ENCODE peak calls at places on chromosomes 6 and 20, in six cellular contexts. One of them, this sample, is unnamed.

GRCh38 chr6:167793421-167793820 is 33.3 kb upstream of the AFDN start:
- DNase-seq in CD8-positive, alpha-beta T cell: no peak
- DNase-seq in uterus: no peak
- DNase-seq in ovary: no peak
- DNase-seq in stomach: no peak
- DNase-seq in lower lobe of right lung: no peak
- DNase-seq in this sample: no peak

GRCh38 chr6:6333498-6333897 is 13.0 kb upstream of the F13A1 start:
- DNase-seq in CD8-positive, alpha-beta T cell: no peak
- DNase-seq in uterus: no peak
- DNase-seq in ovary: no peak
- DNase-seq in stomach: no peak
- DNase-seq in lower lobe of right lung: no peak
- DNase-seq in this sample: no peak

GRCh38 chr6:106324726-106325335 is 729 bp downstream of the ATG5 start:
- DNase-seq in CD8-positive, alpha-beta T cell: no peak
- DNase-seq in uterus: no peak
- DNase-seq in ovary: no peak
- DNase-seq in stomach: no peak
- DNase-seq in lower lobe of right lung: no peak
- DNase-seq in this sample: no peak

GRCh38 chr6:36717871-36718540 is 20.4 kb downstream of the RAB44 start:
- DNase-seq in CD8-positive, alpha-beta T cell: no peak
- DNase-seq in uterus: no peak
- DNase-seq in ovary: no peak
- DNase-seq in stomach: no peak
- DNase-seq in lower lobe of right lung: no peak
- DNase-seq in this sample: no peak

GRCh38 chr6:133435065-133435728 is 194.0 kb downstream of the EYA4 start:
- DNase-seq in CD8-positive, alpha-beta T cell: no peak
- DNase-seq in uterus: no peak
- DNase-seq in ovary: no peak
- DNase-seq in stomach: no peak
- DNase-seq in lower lobe of right lung: no peak
- DNase-seq in this sample: no peak

GRCh38 chr6:73339340-73339739 is 14.7 kb downstream of the DPPA5 start:
- DNase-seq in CD8-positive, alpha-beta T cell: no peak
- DNase-seq in uterus: no peak
- DNase-seq in ovary: no peak
- DNase-seq in stomach: no peak
- DNase-seq in lower lobe of right lung: no peak
- DNase-seq in this sample: no peak

GRCh38 chr6:21952367-21952766 is 344.5 kb downstream of the PRL start:
- DNase-seq in CD8-positive, alpha-beta T cell: no peak
- DNase-seq in uterus: no peak
- DNase-seq in ovary: no peak
- DNase-seq in stomach: no peak
- DNase-seq in lower lobe of right lung: no peak
- DNase-seq in this sample: no peak

GRCh38 chr6:119077643-119078448 is 618 bp downstream of the FAM184A start:
- DNase-seq in CD8-positive, alpha-beta T cell: peak
- DNase-seq in uterus: peak
- DNase-seq in ovary: peak
- DNase-seq in stomach: peak
- DNase-seq in lower lobe of right lung: peak
- DNase-seq in this sample: peak

GRCh38 chr6:100177956-100178355 is 183.9 kb upstream of the MCHR2 start:
- DNase-seq in CD8-positive, alpha-beta T cell: no peak
- DNase-seq in uterus: no peak
- DNase-seq in ovary: no peak
- DNase-seq in stomach: no peak
- DNase-seq in lower lobe of right lung: no peak
- DNase-seq in this sample: no peak

GRCh38 chr20:41178904-41179432 is 41.6 kb downstream of the PLCG1 start:
- DNase-seq in CD8-positive, alpha-beta T cell: no peak
- DNase-seq in uterus: peak
- DNase-seq in ovary: no peak
- DNase-seq in stomach: peak
- DNase-seq in lower lobe of right lung: peak
- DNase-seq in this sample: no peak

GRCh38 chr6:12403201-12403826 is 113.2 kb downstream of the EDN1 start:
- DNase-seq in CD8-positive, alpha-beta T cell: no peak
- DNase-seq in uterus: no peak
- DNase-seq in ovary: no peak
- DNase-seq in stomach: no peak
- DNase-seq in lower lobe of right lung: no peak
- DNase-seq in this sample: no peak

GRCh38 chr6:24667378-24667803 is 514 bp downstream of the ACOT13 start:
- DNase-seq in CD8-positive, alpha-beta T cell: no peak
- DNase-seq in uterus: no peak
- DNase-seq in ovary: no peak
- DNase-seq in stomach: no peak
- DNase-seq in lower lobe of right lung: no peak
- DNase-seq in this sample: no peak

GRCh38 chr20:2022163-2022562 is 28.3 kb upstream of the PDYN start:
- DNase-seq in CD8-positive, alpha-beta T cell: no peak
- DNase-seq in uterus: no peak
- DNase-seq in ovary: no peak
- DNase-seq in stomach: no peak
- DNase-seq in lower lobe of right lung: no peak
- DNase-seq in this sample: no peak

GRCh38 chr6:14804444-14805210 is 441.2 kb upstream of the JARID2 start:
- DNase-seq in CD8-positive, alpha-beta T cell: no peak
- DNase-seq in uterus: peak
- DNase-seq in ovary: peak
- DNase-seq in stomach: peak
- DNase-seq in lower lobe of right lung: peak
- DNase-seq in this sample: no peak

GRCh38 chr6:81752969-81753708 is 658 bp upstream of the TENT5A start:
- DNase-seq in CD8-positive, alpha-beta T cell: peak
- DNase-seq in uterus: peak
- DNase-seq in ovary: peak
- DNase-seq in stomach: peak
- DNase-seq in lower lobe of right lung: peak
- DNase-seq in this sample: peak

GRCh38 chr6:47308223-47308567 is 1.5 kb downstream of the TNFRSF21 start:
- DNase-seq in CD8-positive, alpha-beta T cell: no peak
- DNase-seq in uterus: no peak
- DNase-seq in ovary: no peak
- DNase-seq in stomach: no peak
- DNase-seq in lower lobe of right lung: no peak
- DNase-seq in this sample: no peak
- H3K27ac ChIP-seq in CD8-positive, alpha-beta T cell: no peak
- H3K27ac ChIP-seq in uterus: no peak
- H3K27ac ChIP-seq in ovary: no peak
- H3K27ac ChIP-seq in stomach: peak
- H3K27ac ChIP-seq in lower lobe of right lung: no peak
- H3K27ac ChIP-seq in this sample: no peak

GRCh38 chr6:154039231-154039842 is at the start of gene OPRM1:
- DNase-seq in CD8-positive, alpha-beta T cell: peak
- DNase-seq in uterus: no peak
- DNase-seq in ovary: no peak
- DNase-seq in stomach: peak
- DNase-seq in lower lobe of right lung: peak
- DNase-seq in this sample: no peak

GRCh38 chr6:154041001-154041400 is 2.0 kb downstream of the OPRM1 start:
- DNase-seq in CD8-positive, alpha-beta T cell: no peak
- DNase-seq in uterus: no peak
- DNase-seq in ovary: no peak
- DNase-seq in stomach: no peak
- DNase-seq in lower lobe of right lung: no peak
- DNase-seq in this sample: no peak
- TF ChIP-seq CTCF in CD8-positive, alpha-beta T cell: no peak
- TF ChIP-seq CTCF in uterus: no peak
- TF ChIP-seq CTCF in ovary: no peak
- TF ChIP-seq CTCF in stomach: no peak
- TF ChIP-seq CTCF in lower lobe of right lung: no peak
- TF ChIP-seq CTCF in this sample: no peak

DNA sequence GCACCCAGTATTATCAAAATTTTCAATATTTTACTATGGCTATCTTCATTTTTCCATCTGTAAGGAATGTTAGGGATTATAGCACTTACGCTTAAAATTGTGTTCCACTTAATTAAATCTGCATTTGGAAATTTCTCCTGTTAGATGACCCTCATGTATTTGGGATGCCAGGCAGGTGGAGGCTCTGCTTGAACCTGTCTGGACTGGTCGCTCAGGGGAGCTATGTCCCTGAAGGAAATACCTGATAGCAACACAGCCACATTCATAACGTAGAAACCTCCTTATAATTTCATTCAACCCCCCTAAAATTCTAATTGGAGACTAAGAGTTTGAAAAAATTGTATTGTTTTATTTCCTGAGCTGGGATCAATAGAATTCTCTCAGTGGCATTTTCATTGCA is 636.0 kb upstream of the MMS22L start:
- DNase-seq in CD8-positive, alpha-beta T cell: no peak
- DNase-seq in uterus: no peak
- DNase-seq in ovary: no peak
- DNase-seq in stomach: no peak
- DNase-seq in lower lobe of right lung: no peak
- DNase-seq in this sample: no peak
- H3K27ac ChIP-seq in CD8-positive, alpha-beta T cell: no peak
- H3K27ac ChIP-seq in uterus: no peak
- H3K27ac ChIP-seq in ovary: no peak
- H3K27ac ChIP-seq in stomach: no peak
- H3K27ac ChIP-seq in lower lobe of right lung: no peak
- H3K27ac ChIP-seq in this sample: no peak

GRCh38 chr20:63172726-63173125 is 43.2 kb downstream of the YTHDF1 start:
- DNase-seq in CD8-positive, alpha-beta T cell: no peak
- DNase-seq in uterus: no peak
- DNase-seq in ovary: no peak
- DNase-seq in stomach: no peak
- DNase-seq in lower lobe of right lung: no peak
- DNase-seq in this sample: no peak
- TF ChIP-seq CTCF in CD8-positive, alpha-beta T cell: no peak
- TF ChIP-seq CTCF in uterus: no peak
- TF ChIP-seq CTCF in ovary: no peak
- TF ChIP-seq CTCF in stomach: no peak
- TF ChIP-seq CTCF in lower lobe of right lung: no peak
- TF ChIP-seq CTCF in this sample: no peak

DNA sequence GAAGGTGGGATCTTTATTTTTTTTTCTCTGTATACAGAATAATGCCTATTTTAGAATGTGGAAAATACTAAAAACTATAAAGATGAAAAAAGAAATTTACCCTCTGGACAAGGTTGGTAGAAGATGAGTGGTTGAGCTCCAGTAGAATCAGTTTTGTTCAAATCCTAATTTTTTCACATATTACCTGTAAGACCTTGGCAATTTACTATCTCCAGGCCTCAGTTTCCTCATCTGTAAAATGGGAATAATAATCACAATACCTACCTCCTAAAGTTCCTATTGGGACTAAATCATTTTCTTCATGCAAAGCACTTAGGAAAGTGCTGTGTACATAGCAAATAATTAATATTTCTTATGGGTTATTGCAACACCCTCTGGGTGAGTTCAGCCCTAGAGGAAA is 28.4 kb downstream of the DAAM2 start:
- DNase-seq in CD8-positive, alpha-beta T cell: no peak
- DNase-seq in uterus: no peak
- DNase-seq in ovary: no peak
- DNase-seq in stomach: no peak
- DNase-seq in lower lobe of right lung: no peak
- DNase-seq in this sample: no peak
- H3K27ac ChIP-seq in CD8-positive, alpha-beta T cell: no peak
- H3K27ac ChIP-seq in uterus: peak
- H3K27ac ChIP-seq in ovary: no peak
- H3K27ac ChIP-seq in stomach: peak
- H3K27ac ChIP-seq in lower lobe of right lung: peak
- H3K27ac ChIP-seq in this sample: peak

DNA sequence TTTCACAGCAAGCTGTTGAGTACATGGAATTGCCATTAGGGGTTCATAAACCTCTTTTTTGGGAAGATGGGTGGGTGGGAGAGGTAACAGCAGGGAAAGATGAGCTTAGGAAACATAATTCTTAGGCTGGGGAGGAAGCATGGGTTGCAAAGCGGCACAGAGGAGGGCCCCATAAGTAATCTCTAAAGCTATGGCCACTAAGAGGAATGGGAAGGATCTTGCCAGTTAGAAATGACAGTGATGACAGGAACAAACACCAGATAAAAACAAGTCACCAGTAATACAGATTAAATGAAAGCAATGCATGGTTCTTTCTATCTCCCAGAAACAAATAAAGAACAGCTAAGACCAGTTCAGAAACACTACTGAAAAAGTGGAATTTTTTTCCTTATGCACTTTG is 31.0 kb upstream of the PRELID3B start:
- DNase-seq in CD8-positive, alpha-beta T cell: no peak
- DNase-seq in uterus: no peak
- DNase-seq in ovary: no peak
- DNase-seq in stomach: no peak
- DNase-seq in lower lobe of right lung: no peak
- DNase-seq in this sample: no peak
- TF ChIP-seq CTCF in CD8-positive, alpha-beta T cell: no peak
- TF ChIP-seq CTCF in uterus: no peak
- TF ChIP-seq CTCF in ovary: no peak
- TF ChIP-seq CTCF in stomach: no peak
- TF ChIP-seq CTCF in lower lobe of right lung: no peak
- TF ChIP-seq CTCF in this sample: no peak

DNA sequence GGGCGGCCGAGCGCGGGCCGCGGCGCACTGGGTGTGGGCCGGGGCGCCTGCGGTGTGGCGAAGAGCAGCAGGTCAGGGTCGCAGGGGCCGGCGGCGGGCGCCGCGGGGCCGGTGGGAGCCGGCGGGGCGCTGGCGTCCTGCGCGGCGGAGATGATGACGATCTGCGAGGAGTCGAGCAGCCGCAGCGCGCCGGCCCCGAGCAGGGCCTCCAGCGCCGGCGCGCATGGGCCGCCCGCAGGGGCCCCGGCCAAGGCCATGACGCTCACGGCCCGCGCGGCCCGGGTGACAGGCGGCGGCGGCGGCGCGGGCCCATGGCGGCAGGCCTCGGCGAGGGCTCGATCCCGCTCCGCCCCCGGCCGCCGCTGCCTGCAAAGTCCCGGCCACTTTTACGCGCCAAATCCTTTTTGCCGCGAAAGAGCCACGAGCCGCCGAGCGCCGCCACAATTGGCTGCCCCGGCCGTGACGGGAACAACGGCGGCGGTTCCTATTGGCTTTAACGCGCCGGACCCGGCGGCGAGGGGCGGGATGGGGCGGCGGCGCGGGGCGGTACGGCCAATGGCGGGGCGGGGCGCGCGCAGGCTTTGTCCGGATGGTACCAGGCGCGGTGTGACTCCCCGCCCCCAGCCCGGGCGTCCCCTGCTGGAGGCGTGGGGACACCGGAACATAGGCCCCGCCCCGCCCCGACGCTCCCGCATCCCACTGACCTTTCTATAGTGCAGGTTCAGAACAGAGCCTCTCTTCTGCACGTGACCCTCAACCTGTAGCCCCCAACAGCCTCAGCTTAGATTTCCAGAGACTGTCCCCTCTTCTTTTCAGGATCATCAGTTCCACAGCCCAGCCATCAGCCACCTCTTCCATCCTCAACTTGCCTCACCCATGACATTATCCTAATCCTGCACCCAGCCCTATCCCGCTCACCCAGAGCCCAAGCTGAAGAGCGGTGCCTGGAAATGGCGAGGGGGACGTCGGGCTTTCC is at the start of gene E2F1:
- DNase-seq in CD8-positive, alpha-beta T cell: peak
- DNase-seq in uterus: peak
- DNase-seq in ovary: peak
- DNase-seq in stomach: peak
- DNase-seq in lower lobe of right lung: peak
- DNase-seq in this sample: peak
- H3K27ac ChIP-seq in CD8-positive, alpha-beta T cell: peak
- H3K27ac ChIP-seq in uterus: peak
- H3K27ac ChIP-seq in ovary: peak
- H3K27ac ChIP-seq in stomach: peak
- H3K27ac ChIP-seq in lower lobe of right lung: peak
- H3K27ac ChIP-seq in this sample: no peak

This sample was measured in prostate gland.